ENCODE peak calls at places on chromosomes 4 and X, in ten cellular contexts. One of them, this sample, is unnamed. For H3K9me3, the result is how much of the 10 kb centered on the place peaks cover.

GRCh38 chrX:51494409-51494808 is 2.0 kb downstream of the NUDT11 start:
- DNase-seq in adipocyte: peak
- DNase-seq in stomach: no peak
- DNase-seq in AG04450: no peak
- DNase-seq in CD4-positive, alpha-beta T cell: no peak
- DNase-seq in DND-41: no peak
- DNase-seq in colonic mucosa: no peak
- DNase-seq in left ventricle myocardium inferior: no peak
- DNase-seq in astrocyte: no peak
- DNase-seq in psoas muscle: no peak
- DNase-seq in this sample: no peak

GRCh38 chr4:1600211-1600780 is 83.8 kb downstream of the FAM53A start:
- DNase-seq in adipocyte: no peak
- DNase-seq in stomach: no peak
- DNase-seq in AG04450: no peak
- DNase-seq in CD4-positive, alpha-beta T cell: no peak
- DNase-seq in DND-41: no peak
- DNase-seq in colonic mucosa: no peak
- DNase-seq in left ventricle myocardium inferior: no peak
- DNase-seq in astrocyte: no peak
- DNase-seq in psoas muscle: peak
- DNase-seq in this sample: no peak

GRCh38 chrX:23804578-23804977 is 21.6 kb downstream of the SAT1 start:
- DNase-seq in adipocyte: no peak
- DNase-seq in stomach: no peak
- DNase-seq in AG04450: no peak
- DNase-seq in CD4-positive, alpha-beta T cell: no peak
- DNase-seq in DND-41: no peak
- DNase-seq in colonic mucosa: no peak
- DNase-seq in left ventricle myocardium inferior: no peak
- DNase-seq in astrocyte: no peak
- DNase-seq in psoas muscle: no peak
- DNase-seq in this sample: no peak

GRCh38 chr4:187603093-187603395 is 392.5 kb upstream of the ZFP42 start:
- DNase-seq in adipocyte: peak
- DNase-seq in stomach: no peak
- DNase-seq in AG04450: peak
- DNase-seq in CD4-positive, alpha-beta T cell: no peak
- DNase-seq in DND-41: no peak
- DNase-seq in colonic mucosa: no peak
- DNase-seq in left ventricle myocardium inferior: no peak
- DNase-seq in astrocyte: peak
- DNase-seq in psoas muscle: no peak
- DNase-seq in this sample: no peak

GRCh38 chrX:114152801-114153200 is 431.1 kb upstream of the HTR2C start:
- DNase-seq in adipocyte: no peak
- DNase-seq in stomach: no peak
- DNase-seq in AG04450: no peak
- DNase-seq in CD4-positive, alpha-beta T cell: no peak
- DNase-seq in DND-41: no peak
- DNase-seq in colonic mucosa: no peak
- DNase-seq in left ventricle myocardium inferior: no peak
- DNase-seq in astrocyte: no peak
- DNase-seq in psoas muscle: no peak
- DNase-seq in this sample: no peak

GRCh38 chr4:56930638-56931037 is 22.9 kb downstream of the REST start:
- DNase-seq in adipocyte: no peak
- DNase-seq in stomach: no peak
- DNase-seq in AG04450: no peak
- DNase-seq in CD4-positive, alpha-beta T cell: no peak
- DNase-seq in DND-41: no peak
- DNase-seq in colonic mucosa: no peak
- DNase-seq in left ventricle myocardium inferior: no peak
- DNase-seq in astrocyte: no peak
- DNase-seq in psoas muscle: no peak
- DNase-seq in this sample: no peak

GRCh38 chr4:112916868-112917267 is 132.6 kb upstream of the ANK2 start:
- DNase-seq in adipocyte: peak
- DNase-seq in stomach: no peak
- DNase-seq in AG04450: no peak
- DNase-seq in CD4-positive, alpha-beta T cell: no peak
- DNase-seq in DND-41: no peak
- DNase-seq in colonic mucosa: no peak
- DNase-seq in left ventricle myocardium inferior: no peak
- DNase-seq in astrocyte: peak
- DNase-seq in psoas muscle: no peak
- DNase-seq in this sample: no peak

GRCh38 chr4:41538887-41539498 is 1.0 kb downstream of the LIMCH1 start:
- DNase-seq in adipocyte: no peak
- DNase-seq in stomach: no peak
- DNase-seq in AG04450: no peak
- DNase-seq in CD4-positive, alpha-beta T cell: no peak
- DNase-seq in DND-41: no peak
- DNase-seq in colonic mucosa: no peak
- DNase-seq in left ventricle myocardium inferior: peak
- DNase-seq in astrocyte: peak
- DNase-seq in psoas muscle: no peak
- DNase-seq in this sample: peak

GRCh38 chr4:54657194-54657555 is 582 bp upstream of the KIT start:
- DNase-seq in adipocyte: no peak
- DNase-seq in stomach: no peak
- DNase-seq in AG04450: no peak
- DNase-seq in CD4-positive, alpha-beta T cell: no peak
- DNase-seq in DND-41: no peak
- DNase-seq in colonic mucosa: no peak
- DNase-seq in left ventricle myocardium inferior: no peak
- DNase-seq in astrocyte: no peak
- DNase-seq in psoas muscle: no peak
- DNase-seq in this sample: no peak

GRCh38 chr4:88169298-88169697 is 10.9 kb upstream of the ABCG2 start:
- DNase-seq in adipocyte: no peak
- DNase-seq in stomach: no peak
- DNase-seq in AG04450: no peak
- DNase-seq in CD4-positive, alpha-beta T cell: no peak
- DNase-seq in DND-41: no peak
- DNase-seq in colonic mucosa: no peak
- DNase-seq in left ventricle myocardium inferior: no peak
- DNase-seq in astrocyte: no peak
- DNase-seq in psoas muscle: no peak
- DNase-seq in this sample: no peak

GRCh38 chr4:114807759-114808404 is 209.3 kb downstream of the UGT8 start:
- DNase-seq in adipocyte: peak
- DNase-seq in stomach: peak
- DNase-seq in AG04450: no peak
- DNase-seq in CD4-positive, alpha-beta T cell: peak
- DNase-seq in DND-41: peak
- DNase-seq in colonic mucosa: peak
- DNase-seq in left ventricle myocardium inferior: no peak
- DNase-seq in astrocyte: no peak
- DNase-seq in psoas muscle: no peak
- DNase-seq in this sample: no peak

GRCh38 chr4:99809326-99809725 is 7.3 kb upstream of the DAPP1 start:
- DNase-seq in adipocyte: no peak
- DNase-seq in stomach: no peak
- DNase-seq in AG04450: no peak
- DNase-seq in CD4-positive, alpha-beta T cell: no peak
- DNase-seq in DND-41: no peak
- DNase-seq in colonic mucosa: no peak
- DNase-seq in left ventricle myocardium inferior: no peak
- DNase-seq in astrocyte: no peak
- DNase-seq in psoas muscle: no peak
- DNase-seq in this sample: no peak

GRCh38 chr4:82415922-82416365 is 14.3 kb downstream of the HNRNPDL start:
- DNase-seq in adipocyte: no peak
- DNase-seq in stomach: no peak
- DNase-seq in AG04450: no peak
- DNase-seq in CD4-positive, alpha-beta T cell: no peak
- DNase-seq in DND-41: peak
- DNase-seq in colonic mucosa: no peak
- DNase-seq in left ventricle myocardium inferior: no peak
- DNase-seq in astrocyte: no peak
- DNase-seq in psoas muscle: no peak
- DNase-seq in this sample: no peak

DNA sequence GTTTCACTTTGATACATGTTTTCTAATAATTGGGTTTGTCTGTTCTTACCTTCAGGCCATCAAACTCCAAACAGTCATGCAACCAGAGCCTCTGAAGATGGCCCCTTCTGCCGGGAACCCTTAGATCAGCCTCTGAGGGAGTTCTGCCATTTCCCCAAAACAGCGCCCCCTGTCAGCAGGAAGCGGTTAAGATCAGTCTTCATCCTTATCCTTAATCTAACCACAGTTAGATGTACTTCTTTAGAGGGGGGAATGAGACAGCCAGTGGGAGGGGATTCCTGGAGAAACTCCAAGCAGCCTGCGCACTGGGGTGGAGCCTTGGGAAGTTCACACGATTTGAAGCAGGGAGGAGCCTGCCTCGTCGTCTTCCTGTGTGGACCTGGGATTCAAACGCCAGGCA is 185.4 kb downstream of the INPP4B start:
- DNase-seq in adipocyte: no peak
- DNase-seq in stomach: no peak
- DNase-seq in AG04450: no peak
- DNase-seq in CD4-positive, alpha-beta T cell: no peak
- DNase-seq in DND-41: no peak
- DNase-seq in colonic mucosa: no peak
- DNase-seq in left ventricle myocardium inferior: no peak
- DNase-seq in astrocyte: no peak
- DNase-seq in psoas muscle: peak
- DNase-seq in this sample: no peak
- H3K9me3 ChIP-seq in adipocyte: under half
- H3K9me3 ChIP-seq in stomach: under half
- H3K9me3 ChIP-seq in AG04450: under half
- H3K9me3 ChIP-seq in CD4-positive, alpha-beta T cell: half or more
- H3K9me3 ChIP-seq in DND-41: half or more
- H3K9me3 ChIP-seq in colonic mucosa: under half
- H3K9me3 ChIP-seq in left ventricle myocardium inferior: half or more
- H3K9me3 ChIP-seq in astrocyte: under half
- H3K9me3 ChIP-seq in psoas muscle: under half
- H3K9me3 ChIP-seq in this sample: under half

DNA sequence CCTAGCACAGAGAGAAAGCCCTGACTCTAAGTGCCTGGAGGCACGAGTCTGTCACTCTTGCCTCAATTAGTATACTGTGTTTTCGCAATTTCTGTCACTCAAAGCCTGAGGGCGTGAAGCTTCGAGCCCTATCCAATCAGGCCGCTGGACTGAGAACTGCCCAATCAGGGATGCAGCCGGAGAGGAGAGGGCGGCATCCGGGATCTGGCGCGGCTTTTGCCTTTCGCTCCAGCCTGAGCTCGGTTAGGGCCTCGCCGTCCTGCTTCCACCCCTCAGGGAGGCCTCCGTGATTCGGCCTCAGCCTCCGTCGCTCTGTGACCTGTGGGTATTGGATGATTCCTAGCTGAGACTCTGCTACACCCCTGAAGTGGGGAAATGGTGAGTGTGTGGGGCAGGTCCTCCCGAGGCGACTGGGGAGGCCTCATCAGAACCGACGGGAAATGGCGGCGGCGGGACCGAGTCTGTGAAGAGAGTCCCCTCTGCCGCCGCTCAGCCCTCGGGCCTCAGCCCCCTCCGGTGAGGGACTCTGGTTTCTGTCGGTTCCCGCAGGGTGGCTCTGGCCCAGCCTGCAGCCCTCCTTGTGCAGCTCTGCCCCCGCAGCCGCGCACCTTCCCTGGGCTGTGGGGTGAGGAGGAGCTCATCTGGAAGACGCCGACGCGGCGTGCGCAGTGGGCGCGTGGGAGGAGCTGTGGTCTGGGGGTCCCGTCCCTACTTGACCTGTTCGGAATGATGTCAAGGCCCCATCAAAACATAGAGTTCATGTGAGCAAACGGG is 48.5 kb downstream of the ZNF141 start:
- DNase-seq in adipocyte: no peak
- DNase-seq in stomach: no peak
- DNase-seq in AG04450: no peak
- DNase-seq in CD4-positive, alpha-beta T cell: no peak
- DNase-seq in DND-41: no peak
- DNase-seq in colonic mucosa: no peak
- DNase-seq in left ventricle myocardium inferior: no peak
- DNase-seq in astrocyte: no peak
- DNase-seq in psoas muscle: no peak
- DNase-seq in this sample: no peak
- H3K9me3 ChIP-seq in adipocyte: half or more
- H3K9me3 ChIP-seq in stomach: half or more
- H3K9me3 ChIP-seq in AG04450: half or more
- H3K9me3 ChIP-seq in CD4-positive, alpha-beta T cell: half or more
- H3K9me3 ChIP-seq in DND-41: half or more
- H3K9me3 ChIP-seq in colonic mucosa: under half
- H3K9me3 ChIP-seq in left ventricle myocardium inferior: half or more
- H3K9me3 ChIP-seq in astrocyte: under half
- H3K9me3 ChIP-seq in psoas muscle: half or more
- H3K9me3 ChIP-seq in this sample: under half

DNA sequence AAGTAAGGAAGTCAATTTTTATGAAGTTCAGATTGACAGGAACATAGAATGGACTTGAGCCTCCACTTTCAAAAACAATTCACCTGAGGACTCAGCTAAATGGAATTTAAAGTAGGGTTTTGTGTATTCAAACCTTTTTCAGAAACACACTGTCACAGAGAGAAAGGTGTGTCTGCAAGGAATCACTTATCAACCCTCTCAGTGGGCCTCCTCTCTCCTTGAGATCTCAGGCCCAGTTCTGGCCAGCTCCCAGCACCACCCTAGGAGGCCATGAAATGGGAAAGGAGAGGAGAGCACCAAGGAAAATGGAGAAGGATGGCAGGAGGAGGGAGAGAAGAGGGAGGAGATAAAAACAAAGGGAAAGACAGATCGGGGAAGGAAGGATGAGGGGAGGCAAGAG is 28.6 kb downstream of the TMEM255A start:
- DNase-seq in adipocyte: no peak
- DNase-seq in stomach: no peak
- DNase-seq in AG04450: no peak
- DNase-seq in CD4-positive, alpha-beta T cell: no peak
- DNase-seq in DND-41: no peak
- DNase-seq in colonic mucosa: no peak
- DNase-seq in left ventricle myocardium inferior: no peak
- DNase-seq in astrocyte: no peak
- DNase-seq in psoas muscle: no peak
- DNase-seq in this sample: no peak
- H3K9me3 ChIP-seq in adipocyte: under half
- H3K9me3 ChIP-seq in stomach: under half
- H3K9me3 ChIP-seq in AG04450: under half
- H3K9me3 ChIP-seq in CD4-positive, alpha-beta T cell: under half
- H3K9me3 ChIP-seq in DND-41: under half
- H3K9me3 ChIP-seq in colonic mucosa: under half
- H3K9me3 ChIP-seq in left ventricle myocardium inferior: under half
- H3K9me3 ChIP-seq in astrocyte: under half
- H3K9me3 ChIP-seq in psoas muscle: under half
- H3K9me3 ChIP-seq in this sample: under half

DNA sequence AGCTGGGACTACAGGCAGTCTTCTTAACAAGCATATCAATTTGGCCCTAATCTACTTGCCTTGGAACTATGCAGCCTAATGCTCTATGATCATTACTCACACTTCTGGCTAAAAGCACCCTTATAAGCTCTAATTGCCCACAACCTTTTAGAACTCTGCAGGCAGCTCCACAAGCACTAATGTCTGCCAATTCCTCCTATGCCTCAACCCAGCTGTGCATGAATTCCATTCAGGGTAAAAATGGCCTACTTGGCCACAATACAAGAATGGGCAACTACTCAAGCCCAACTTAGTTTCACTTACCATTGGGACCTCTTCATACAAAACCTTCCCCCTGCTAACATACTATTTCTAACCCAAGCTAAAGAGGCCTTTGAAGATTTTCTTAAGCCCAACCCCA is 51.7 kb downstream of the ZNF718 start:
- DNase-seq in adipocyte: no peak
- DNase-seq in stomach: no peak
- DNase-seq in AG04450: no peak
- DNase-seq in CD4-positive, alpha-beta T cell: no peak
- DNase-seq in DND-41: no peak
- DNase-seq in colonic mucosa: no peak
- DNase-seq in left ventricle myocardium inferior: no peak
- DNase-seq in astrocyte: no peak
- DNase-seq in psoas muscle: no peak
- DNase-seq in this sample: no peak
- H3K9me3 ChIP-seq in adipocyte: half or more
- H3K9me3 ChIP-seq in stomach: half or more
- H3K9me3 ChIP-seq in AG04450: under half
- H3K9me3 ChIP-seq in CD4-positive, alpha-beta T cell: half or more
- H3K9me3 ChIP-seq in DND-41: half or more
- H3K9me3 ChIP-seq in colonic mucosa: under half
- H3K9me3 ChIP-seq in left ventricle myocardium inferior: half or more
- H3K9me3 ChIP-seq in astrocyte: under half
- H3K9me3 ChIP-seq in psoas muscle: half or more
- H3K9me3 ChIP-seq in this sample: under half